ENCODE peak calls at places on chromosome 1, in seven cellular contexts. Z is H4; Y is activated T-cell treated with anti-CD3 and anti-CD28 coated beads, Interleukin-2, amount 50 U/mL, for 24 hours; C is right cardiac atrium; U is T follicular helper cell; B is left cardiac atrium; W is stimulated activated CD4-positive, alpha-beta T cell treated with anti-CD3 and anti-CD28 coated beads, Interleukin-12 subunit alpha, Interleukin-12 subunit beta, amount 100 ng/mL, for 24 hours. H is an unnamed sample.

GRCh38 chr1:201456499-201457309 is 12.3 kb downstream of the PHLDA3 start:
- DNase-seq in U (no peak), C (peak), Z (peak), Y (no peak), W (no peak), B (peak), H (peak)

GRCh38 chr1:158043232-158043631 is 49.8 kb downstream of the KIRREL1 start:
- DNase-seq in Z (no peak), W (no peak), C (no peak), B (peak), U (no peak), Y (no peak), H (no peak)

GRCh38 chr1:39635205-39635870 is 4.1 kb downstream of the HEYL start:
- DNase-seq in C (peak), Y (no peak), U (no peak), Z (no peak), W (no peak), B (peak), H (no peak)

GRCh38 chr1:63148825-63149645 is 173.3 kb upstream of the FOXD3 start:
- DNase-seq in B (peak), Z (peak), W (no peak), U (no peak), C (peak), Y (no peak), H (peak)

GRCh38 chr1:39727221-39727931 is 11.3 kb upstream of the PPIE start:
- DNase-seq in B (no peak), Z (no peak), Y (no peak), C (no peak), U (no peak), W (no peak), H (peak)

GRCh38 chr1:208433086-208433485 is 188.9 kb upstream of the PLXNA2 start:
- DNase-seq in Z (peak), U (no peak), C (no peak), W (no peak), Y (no peak), B (no peak), H (peak)

GRCh38 chr1:1305300-1306069 is 2.2 kb downstream of the ACAP3 start:
- DNase-seq in Y (peak), U (peak), Z (peak), W (no peak), B (peak), C (peak), H (peak)

GRCh38 chr1:46689897-46690296 is 18.2 kb downstream of the TEX38 start:
- DNase-seq in C (no peak), Z (no peak), W (no peak), Y (no peak), U (no peak), B (no peak), H (no peak)

GRCh38 chr1:46244656-46245371 is 2.7 kb upstream of the RAD54L start:
- DNase-seq in U (no peak), B (no peak), Z (peak), W (no peak), C (no peak), Y (no peak), H (peak)

GRCh38 chr1:78325293-78325692 is 165.5 kb upstream of the PTGFR start:
- DNase-seq in W (no peak), C (no peak), U (no peak), Y (no peak), Z (no peak), B (no peak), H (no peak)

GRCh38 chr1:180507826-180508724 is 5.7 kb upstream of the ACBD6 start:
- DNase-seq in Y (no peak), W (no peak), C (no peak), B (no peak), Z (peak), U (no peak), H (peak)

GRCh38 chr1:9410737-9411297 is 118.1 kb downstream of the SPSB1 start:
- DNase-seq in B (no peak), Z (peak), W (no peak), U (no peak), C (no peak), Y (no peak), H (no peak)

GRCh38 chr1:225631041-225631663 is 21.8 kb downstream of the ENAH start:
- DNase-seq in Z (no peak), Y (no peak), U (no peak), W (no peak), B (no peak), C (no peak), H (no peak)

GRCh38 chr1:68551459-68551858 is 54.6 kb upstream of the DEPDC1 start:
- DNase-seq in B (no peak), Z (no peak), U (no peak), Y (no peak), W (no peak), C (no peak), H (no peak)

GRCh38 chr1:170929835-170930554 is 5.3 kb upstream of the MROH9 start:
- DNase-seq in W (no peak), Z (peak), U (no peak), B (no peak), Y (no peak), C (peak), H (peak)

GRCh38 chr1:165900576-165901380 is 73.4 kb downstream of the UCK2 start:
- DNase-seq in Y (no peak), Z (no peak), B (peak), W (no peak), C (peak), U (no peak), H (peak)

GRCh38 chr1:147478556-147478955 is 62.7 kb upstream of the BCL9 start:
- DNase-seq in Y (no peak), C (no peak), B (no peak), U (no peak), Z (peak), W (no peak), H (no peak)

GRCh38 chr1:111214884-111215283 is 12.6 kb upstream of the CHI3L2 start:
- DNase-seq in U (no peak), Z (no peak), C (no peak), B (no peak), W (no peak), Y (peak), H (no peak)

GRCh38 chr1:230359992-230360391 is 66.1 kb downstream of the PGBD5 start:
- DNase-seq in C (no peak), Z (peak), B (no peak), U (no peak), W (no peak), Y (no peak), H (no peak)